ENCODE peak calls at places on chromosomes 2 and 18, in four cellular contexts. A, I, Q and X are unnamed samples.

GRCh38 chr2:134919360-134920210 is 963 bp downstream of the CCNT2 start:
- DNase-seq in I (peak), A (peak), Q (peak), X (peak)

GRCh38 chr2:4507706-4508105 is 804.3 kb downstream of the DCDC2C start:
- DNase-seq in Q (no peak), I (no peak), A (no peak), X (no peak)

GRCh38 chr2:147636238-147636887 is 208.5 kb upstream of the ACVR2A start:
- DNase-seq in A (no peak), I (no peak), Q (no peak), X (no peak)

GRCh38 chr18:49628993-49629795 is 67.3 kb downstream of the LIPG start:
- DNase-seq in I (no peak), Q (no peak), A (no peak), X (no peak)

GRCh38 chr2:187009483-187010239 is 160.7 kb upstream of the ZSWIM2 start:
- DNase-seq in Q (no peak), I (no peak), A (no peak), X (no peak)

GRCh38 chr2:149767516-149767974 is 180.0 kb upstream of the MMADHC start:
- DNase-seq in A (no peak), Q (no peak), I (no peak), X (no peak)

GRCh38 chr2:174014699-174015070 is 49.5 kb upstream of the SP3 start:
- DNase-seq in A (no peak), I (peak), Q (no peak), X (no peak)

GRCh38 chr2:86747708-86748627 is 27.9 kb downstream of the RMND5A start:
- DNase-seq in A (no peak), I (no peak), Q (peak), X (no peak)

GRCh38 chr2:238445409-238446190 is 18.9 kb downstream of the ASB1 start:
- DNase-seq in I (no peak), A (no peak), Q (no peak), X (no peak)

GRCh38 chr2:62265116-62265515 is 69.2 kb downstream of the B3GNT2 start:
- DNase-seq in I (no peak), Q (peak), A (no peak), X (no peak)

GRCh38 chr2:15640291-15640711 is 48.6 kb downstream of the DDX1 start:
- DNase-seq in Q (peak), I (no peak), A (no peak), X (peak)

GRCh38 chr2:53768233-53768542 is 584 bp downstream of the CHAC2 start:
- DNase-seq in A (no peak), I (no peak), Q (peak), X (peak)

GRCh38 chr2:127853667-127854066 is 4.3 kb downstream of the POLR2D start:
- DNase-seq in A (no peak), I (no peak), Q (no peak), X (no peak)

GRCh38 chr18:24609249-24609648 is 148.8 kb downstream of the HRH4 start:
- DNase-seq in A (no peak), Q (no peak), I (no peak), X (no peak)

GRCh38 chr2:214193943-214194342 is 216.9 kb upstream of the VWC2L start:
- DNase-seq in I (no peak), Q (no peak), A (no peak), X (no peak)